ENCODE peak calls at places on chromosomes 12 and 14, in four cellular contexts. M is mesenchymal stem cell, O is Peyer's patch, D is cardiac muscle cell. B is an unnamed sample.

GRCh38 chr14:101494826-101495225 is 66.5 kb upstream of the DIO3 start:
- DNase-seq in M (no peak), O (peak; percentile 29), D (no peak), B (no peak)

GRCh38 chr14:50920482-50921225 is 23.6 kb downstream of the PYGL start:
- DNase-seq in M (peak; percentile 77), O (no peak), D (peak; percentile 30), B (peak; percentile 82)

GRCh38 chr14:44795725-44796124 is 166.0 kb downstream of the KLHL28 start:
- DNase-seq in M (no peak), O (no peak), D (no peak), B (no peak)

GRCh38 chr12:43847427-43847826 is 11.5 kb downstream of the TMEM117 start:
- DNase-seq in M (peak; percentile 17), O (no peak), D (no peak), B (peak; percentile 72)

GRCh38 chr12:65695077-65695865 is 129.0 kb upstream of the HMGA2 start:
- DNase-seq in M (peak; percentile 99), O (peak; percentile 56), D (peak; percentile 38), B (peak; percentile 75)

GRCh38 chr12:11069854-11070253 is 7.8 kb upstream of the TAS2R46 start:
- DNase-seq in M (no peak), O (no peak), D (no peak), B (no peak)

GRCh38 chr14:33642080-33642479 is 308.8 kb downstream of the EGLN3 start:
- DNase-seq in M (no peak), O (no peak), D (no peak), B (no peak)

GRCh38 chr14:88204221-88204620 is 118.8 kb downstream of the KCNK10 start:
- DNase-seq in M (no peak), O (no peak), D (no peak), B (no peak)

GRCh38 chr14:30771595-30771994 is 102.8 kb upstream of the COCH start:
- DNase-seq in M (no peak), O (no peak), D (no peak), B (no peak)

GRCh38 chr12:7542813-7543212 is 39.2 kb upstream of the CD163 start:
- DNase-seq in M (peak; percentile 12), O (no peak), D (no peak), B (peak; percentile 79)

GRCh38 chr12:72010365-72010764 is 71.7 kb downstream of the TPH2 start:
- DNase-seq in M (no peak), O (no peak), D (no peak), B (peak; percentile 0)

GRCh38 chr14:56795284-56795622 is 15.0 kb downstream of the OTX2 start:
- DNase-seq in M (no peak), O (no peak), D (no peak), B (no peak)

GRCh38 chr14:25413058-25413457 is 363.1 kb upstream of the STXBP6 start:
- DNase-seq in M (no peak), O (no peak), D (peak; percentile 37), B (no peak)

GRCh38 chr14:99728981-99729451 is 44.9 kb downstream of the CYP46A1 start:
- DNase-seq in M (no peak), O (no peak), D (no peak), B (no peak)

GRCh38 chr14:20714593-20715250 is 26.2 kb downstream of the ANG start:
- DNase-seq in M (no peak), O (peak; percentile 80), D (no peak), B (no peak)

GRCh38 chr12:76190249-76190648 is 105.8 kb upstream of the NAP1L1 start:
- DNase-seq in M (no peak), O (no peak), D (no peak), B (no peak)

GRCh38 chr12:117097159-117097558 is 2.1 kb downstream of the TESC start:
- DNase-seq in M (no peak), O (no peak), D (no peak), B (no peak)

GRCh38 chr14:74571441-74571841 is 40.6 kb downstream of the LTBP2 start:
- DNase-seq in M (peak; percentile 82), O (no peak), D (no peak), B (peak; percentile 83)
- H3K4me1 ChIP-seq in M (peaks cover 61% of the 10 kb centered on the region), O (peaks cover 26% of the 10 kb centered on the region), D (peaks cover 14% of the 10 kb centered on the region), B (peaks cover 82% of the 10 kb centered on the region)

GRCh38 chr14:96688629-96689028 is 108.6 kb upstream of the VRK1 start:
- DNase-seq in M (no peak), O (no peak), D (no peak), B (no peak)

GRCh38 chr14:96698846-96699543 is 98.2 kb upstream of the VRK1 start:
- DNase-seq in M (no peak), O (no peak), D (no peak), B (no peak)

GRCh38 chr14:96693252-96693820 is 103.8 kb upstream of the VRK1 start:
- DNase-seq in M (no peak), O (no peak), D (no peak), B (no peak)

GRCh38 chr14:96690713-96691383 is 106.3 kb upstream of the VRK1 start:
- DNase-seq in M (no peak), O (no peak), D (no peak), B (no peak)

DNA sequence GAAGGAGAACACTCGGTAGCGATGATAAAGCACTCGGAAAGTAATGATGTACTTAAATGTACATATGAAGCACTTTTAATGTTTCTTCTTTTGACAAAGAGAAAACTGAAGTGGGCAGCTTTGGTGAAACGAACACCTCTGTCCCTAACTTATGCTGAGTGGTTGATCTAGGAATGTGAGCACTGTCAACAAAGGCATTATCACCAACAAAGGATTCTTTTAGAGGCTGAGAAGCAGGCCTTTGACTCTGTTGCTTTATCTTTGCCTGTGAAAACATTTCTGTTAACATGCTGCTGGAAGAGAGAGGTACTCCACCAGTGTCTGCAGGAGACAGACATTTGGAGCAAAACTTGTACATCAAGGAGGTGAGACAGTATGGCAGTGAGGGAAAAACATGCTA is 103.2 kb upstream of the VRK1 start:
- DNase-seq in M (no peak), O (no peak), D (peak; percentile 17), B (no peak)
- H3K36me3 ChIP-seq in M (no peaks in the 10 kb centered on the region), O (no peaks in the 10 kb centered on the region), D (no peaks in the 10 kb centered on the region), B (no peaks in the 10 kb centered on the region)

DNA sequence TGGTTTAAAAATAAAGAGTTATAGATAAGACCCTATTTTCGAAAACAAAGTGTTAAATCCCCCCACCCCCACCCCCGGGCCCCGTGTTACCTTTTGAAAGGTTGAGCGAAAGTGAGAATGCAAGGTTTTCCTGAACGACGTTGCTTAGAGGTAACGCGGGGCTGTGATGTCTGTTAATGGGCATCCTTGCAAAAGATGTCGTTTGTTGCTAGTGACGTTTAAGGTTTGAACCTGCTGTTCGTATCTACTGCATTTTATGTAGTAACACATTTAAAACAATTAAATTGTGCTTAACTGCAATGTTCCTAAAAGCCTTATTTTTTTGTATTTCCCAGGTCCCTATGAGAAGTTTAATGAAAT is 1.2 kb downstream of the CPSF6 start:
- DNase-seq in M (peak; percentile 14), O (no peak), D (peak; percentile 21), B (peak; percentile 44)
- H3K4me1 ChIP-seq in M (no peaks in the 10 kb centered on the region), O (peaks cover 34% of the 10 kb centered on the region), D (peaks cover 30% of the 10 kb centered on the region), B (peaks cover 23% of the 10 kb centered on the region)

DNA sequence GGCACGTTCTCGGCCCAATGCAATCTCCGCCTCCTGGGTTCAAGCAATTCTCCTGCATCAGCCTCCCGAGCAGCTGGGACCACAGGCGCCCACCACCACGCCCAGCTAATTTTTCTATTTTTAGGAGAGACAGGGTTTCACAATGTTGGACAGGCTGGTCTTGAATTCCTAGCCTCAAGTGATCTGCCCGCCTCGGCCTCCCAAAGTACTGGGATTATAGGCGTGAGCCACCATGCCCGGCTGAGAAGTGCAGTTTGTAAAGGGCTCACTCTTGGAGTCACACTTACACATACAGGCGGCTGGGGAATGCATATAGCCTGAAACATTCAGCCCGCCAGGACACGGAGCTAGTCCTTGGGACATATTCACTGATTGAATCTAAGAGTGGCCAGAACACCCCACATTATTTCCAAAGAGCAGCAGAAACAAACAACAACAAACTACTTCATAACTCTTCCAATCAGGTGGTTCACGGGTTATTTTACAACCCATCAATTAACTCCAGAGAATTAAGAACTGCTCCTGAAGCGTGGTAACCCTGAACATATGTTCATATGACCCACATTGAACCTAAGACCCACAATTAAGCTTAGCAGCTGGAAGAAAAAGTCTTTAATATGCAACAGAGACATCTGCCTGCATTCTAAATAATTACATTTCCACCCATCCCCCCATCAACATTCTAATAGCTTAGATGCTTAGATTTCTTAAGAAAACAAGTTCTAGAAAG is 49.2 kb downstream of the SSH1 start:
- DNase-seq in M (no peak), O (no peak), D (no peak), B (no peak)
- H3K36me3 ChIP-seq in M (peaks cover 87% of the 10 kb centered on the region), O (no peaks in the 10 kb centered on the region), D (peaks cover 31% of the 10 kb centered on the region), B (peaks cover 66% of the 10 kb centered on the region)

DNA sequence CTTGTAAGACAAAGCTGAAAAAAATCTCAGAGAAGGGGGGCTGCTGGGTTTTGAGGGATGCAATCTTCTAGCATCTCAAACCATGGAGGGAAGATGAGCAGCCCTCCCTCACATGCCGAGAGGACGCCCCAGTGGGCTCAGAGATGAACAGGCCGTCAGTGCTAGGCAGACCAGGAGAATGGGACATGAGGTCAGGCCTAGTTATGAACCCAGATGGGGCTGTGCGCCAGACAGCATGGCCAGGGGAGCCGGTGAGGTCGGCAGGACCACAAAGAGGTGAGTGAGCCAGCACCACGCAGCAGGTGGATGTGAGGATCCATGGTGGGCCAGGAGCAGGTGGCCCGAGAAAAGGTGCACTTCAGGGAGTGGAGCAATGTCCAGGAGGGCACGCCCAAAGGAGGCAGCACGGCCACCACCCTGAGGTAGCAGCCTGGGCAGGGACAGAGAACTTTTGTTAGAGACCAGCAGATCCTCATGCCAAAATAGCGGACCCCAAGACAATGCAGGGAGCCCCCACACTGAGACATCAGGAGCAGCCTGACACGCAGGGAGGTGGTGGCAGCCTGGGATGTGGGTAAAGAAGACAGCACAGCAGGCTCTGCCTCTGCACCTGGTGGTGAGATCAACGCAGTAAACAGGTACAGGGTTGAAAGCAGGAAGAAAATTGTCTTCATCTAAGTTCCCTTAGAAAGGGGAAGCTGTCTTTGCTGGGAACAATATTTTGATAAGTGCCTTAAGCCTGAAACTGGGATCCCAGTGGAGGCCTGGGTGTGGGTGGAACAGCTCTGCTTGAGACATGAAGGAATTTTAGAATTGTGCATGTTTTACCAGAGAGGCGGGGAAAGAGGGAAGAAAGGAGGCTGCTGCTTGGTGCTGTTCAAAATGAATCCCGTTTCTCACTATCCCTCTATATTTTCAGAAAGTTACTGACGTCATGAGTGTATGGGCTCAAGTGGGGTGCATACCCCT is 17.8 kb upstream of the MCRS1 start:
- DNase-seq in M (no peak), O (no peak), D (no peak), B (peak; percentile 16)
- H3K4me1 ChIP-seq in M (peaks cover 3% of the 10 kb centered on the region), O (peaks cover 5% of the 10 kb centered on the region), D (peaks cover 15% of the 10 kb centered on the region), B (peaks cover 32% of the 10 kb centered on the region)

GRCh38 chr14:49897965-49898364 is 5.1 kb downstream of the ARF6 start:
- DNase-seq in M (no peak), O (no peak), D (no peak), B (no peak)
- H3K36me3 ChIP-seq in M (peaks cover 27% of the 10 kb centered on the region), O (no peaks in the 10 kb centered on the region), D (peaks cover 8% of the 10 kb centered on the region), B (peaks cover 12% of the 10 kb centered on the region)